ENCODE peak calls at places on chromosomes 6 and 20, in nine cellular contexts. S is heart left ventricle, E is body of pancreas, X is testis, Z is ovary, N is gastrocnemius medialis, B is Peyer's patch, J is right lobe of liver, G is tibial nerve. Q is an unnamed sample.

GRCh38 chr6:146913842-146914562 is 290.2 kb upstream of the STXBP5 start:
- DNase-seq in G (peak; percentile 36), B (no peak), S (peak; percentile 70), N (peak; percentile 12), X (peak; percentile 76), Z (peak; percentile 73), J (no peak), E (peak; percentile 36), Q (peak; percentile 57)

GRCh38 chr20:14986026-14986655 is 648.7 kb upstream of the FLRT3 start:
- DNase-seq in X (no peak), E (peak; percentile 86), Z (peak; percentile 49), G (no peak), B (no peak), N (no peak), S (no peak), J (peak; percentile 83), Q (peak; percentile 17)

GRCh38 chr20:59318803-59319202 is 18.4 kb downstream of the EDN3 start:
- DNase-seq in N (no peak), Z (no peak), J (no peak), S (no peak), X (no peak), B (no peak), E (no peak), G (no peak), Q (no peak)

GRCh38 chr6:25590986-25591385 is 61.0 kb upstream of the SCGN start:
- DNase-seq in B (no peak), E (no peak), Z (no peak), N (no peak), S (no peak), X (no peak), G (no peak), J (no peak), Q (no peak)

GRCh38 chr6:6820688-6821238 is 232.2 kb downstream of the LY86 start:
- DNase-seq in Z (no peak), B (no peak), S (no peak), G (no peak), X (no peak), J (no peak), E (peak; percentile 67), N (no peak), Q (no peak)

GRCh38 chr6:168095171-168095691 is 16.2 kb upstream of the FRMD1 start:
- DNase-seq in S (peak; percentile 33), J (no peak), E (no peak), B (no peak), G (no peak), X (no peak), Z (no peak), N (no peak), Q (no peak)

GRCh38 chr6:105779113-105779512 is 307.0 kb upstream of the PRDM1 start:
- DNase-seq in X (no peak), S (no peak), G (no peak), Z (no peak), B (no peak), E (no peak), N (no peak), J (no peak), Q (no peak)

GRCh38 chr6:134063966-134064445 is 11.6 kb upstream of the SLC2A12 start:
- DNase-seq in G (peak; percentile 78), X (peak; percentile 78), E (peak; percentile 65), S (no peak), J (peak; percentile 59), B (peak; percentile 37), N (peak; percentile 25), Z (peak; percentile 50), Q (peak; percentile 66)

GRCh38 chr6:42316390-42316970 is 98.8 kb upstream of the MRPS10 start:
- DNase-seq in N (no peak), G (peak; percentile 51), B (peak; percentile 34), J (no peak), E (no peak), X (no peak), Z (no peak), S (no peak), Q (no peak)

GRCh38 chr6:100177956-100178355 is 183.9 kb upstream of the MCHR2 start:
- DNase-seq in X (no peak), N (no peak), J (peak; percentile 70), S (no peak), B (no peak), E (no peak), G (no peak), Z (no peak), Q (no peak)

GRCh38 chr6:168412456-168412855 is 28.5 kb upstream of the SMOC2 start:
- DNase-seq in Z (no peak), S (no peak), X (no peak), B (no peak), E (no peak), N (no peak), J (no peak), G (no peak), Q (no peak)

GRCh38 chr20:50003253-50003656 is 20.5 kb downstream of the SNAI1 start:
- DNase-seq in Z (no peak), N (no peak), S (no peak), B (no peak), X (no peak), J (no peak), G (no peak), E (no peak), Q (no peak)

GRCh38 chr6:81770395-81770794 is 17.9 kb upstream of the TENT5A start:
- DNase-seq in E (no peak), J (no peak), X (no peak), Z (no peak), N (no peak), S (no peak), B (no peak), G (no peak), Q (no peak)

GRCh38 chr20:51810155-51811039 is 8.1 kb upstream of the SALL4 start:
- DNase-seq in E (no peak), B (no peak), G (no peak), X (no peak), J (no peak), Z (no peak), N (no peak), S (no peak), Q (no peak)

GRCh38 chr20:10447028-10447427 is 11.9 kb downstream of the SLX4IP start:
- DNase-seq in E (no peak), X (no peak), Z (no peak), B (peak; percentile 47), N (no peak), S (no peak), G (no peak), J (no peak), Q (no peak)

DNA sequence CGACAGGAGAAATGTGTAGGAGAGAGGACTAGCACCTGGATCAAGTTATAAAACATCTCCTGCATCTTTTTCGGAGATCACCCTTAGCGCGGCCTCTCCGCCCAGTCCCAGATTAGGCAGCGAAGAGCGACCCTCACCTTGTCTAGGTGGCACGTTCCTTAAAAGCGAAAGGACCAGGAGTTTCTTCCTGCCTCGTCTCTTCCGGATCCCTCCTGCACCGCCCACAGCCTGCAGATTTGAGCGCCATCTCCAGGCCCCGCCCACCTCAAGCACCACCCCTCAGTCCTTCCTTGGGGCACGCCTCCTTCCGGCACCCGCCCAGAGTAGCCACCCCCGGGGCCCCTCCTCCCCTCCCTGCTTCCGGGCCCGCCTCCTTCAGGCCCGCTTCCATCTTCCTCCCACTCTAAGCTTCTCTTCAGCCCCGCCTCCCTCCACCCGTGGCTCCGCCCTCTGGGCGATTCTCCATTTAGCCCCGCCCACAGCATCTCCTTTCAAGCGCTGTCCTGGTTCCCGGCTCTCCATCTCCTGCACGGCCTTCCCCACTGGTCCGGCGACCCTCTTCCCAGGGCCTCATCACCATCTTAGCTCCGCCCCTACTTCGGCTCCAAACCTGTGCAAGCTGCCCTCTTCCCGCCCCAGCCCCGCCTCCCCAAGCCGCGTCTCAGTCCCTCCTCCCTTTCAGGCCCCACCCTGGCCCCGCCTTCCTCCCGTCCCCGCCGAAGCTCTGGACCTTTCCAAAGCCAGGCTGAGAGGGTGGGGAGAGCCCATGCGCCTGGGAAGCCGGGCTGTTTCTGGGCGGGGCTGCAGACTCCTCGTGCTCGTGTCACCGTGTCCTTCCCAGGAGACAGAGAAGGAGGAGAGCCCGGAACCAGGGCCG is 550 bp upstream of the RALY start:
- DNase-seq in G (peak; percentile 99), Z (peak; percentile 100), J (peak; percentile 100), E (peak; percentile 100), N (peak; percentile 99), B (peak; percentile 99), X (peak; percentile 99), S (peak; percentile 99), Q (peak; percentile 100)
- TF ChIP-seq POLR2A in G (no peak), Z (peak; percentile 49), J (peak; percentile 86), E (peak; percentile 93), N (peak; percentile 61), B (peak; percentile 63), X (peak; percentile 70), S (peak; percentile 54), Q (peak; percentile 75)

DNA sequence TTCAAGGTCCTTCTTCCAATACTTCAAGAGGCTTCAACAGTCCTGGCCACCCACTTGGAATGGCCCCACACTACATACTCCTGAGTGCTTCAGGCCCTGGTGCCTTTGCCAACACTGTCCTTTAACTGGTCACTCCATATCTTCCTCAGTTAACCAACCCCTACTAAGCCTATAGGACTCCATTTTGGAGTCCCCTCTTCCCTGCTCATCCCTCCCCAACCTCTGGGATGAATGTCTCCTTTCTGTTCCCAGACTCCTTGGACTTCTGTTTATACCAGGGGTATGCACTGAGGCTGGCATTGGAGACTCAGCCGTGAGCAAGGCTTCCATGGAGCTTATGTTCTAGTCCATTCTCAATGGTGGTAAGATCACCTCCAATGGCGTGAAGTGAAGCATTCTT is 33.6 kb downstream of the COX4I2 start:
- DNase-seq in Z (no peak), B (no peak), G (no peak), S (no peak), X (no peak), E (no peak), J (no peak), N (no peak), Q (no peak)
- H3K4me1 ChIP-seq in Z (peaks cover 34% of the 10 kb centered on the region), B (peaks cover 65% of the 10 kb centered on the region), G (peaks cover 94% of the 10 kb centered on the region), S (peaks cover 99% of the 10 kb centered on the region), X (peaks cover 65% of the 10 kb centered on the region), E (peaks cover 90% of the 10 kb centered on the region), J (no peaks in the 10 kb centered on the region), N (peaks cover 98% of the 10 kb centered on the region), Q (peaks cover 4% of the 10 kb centered on the region)

DNA sequence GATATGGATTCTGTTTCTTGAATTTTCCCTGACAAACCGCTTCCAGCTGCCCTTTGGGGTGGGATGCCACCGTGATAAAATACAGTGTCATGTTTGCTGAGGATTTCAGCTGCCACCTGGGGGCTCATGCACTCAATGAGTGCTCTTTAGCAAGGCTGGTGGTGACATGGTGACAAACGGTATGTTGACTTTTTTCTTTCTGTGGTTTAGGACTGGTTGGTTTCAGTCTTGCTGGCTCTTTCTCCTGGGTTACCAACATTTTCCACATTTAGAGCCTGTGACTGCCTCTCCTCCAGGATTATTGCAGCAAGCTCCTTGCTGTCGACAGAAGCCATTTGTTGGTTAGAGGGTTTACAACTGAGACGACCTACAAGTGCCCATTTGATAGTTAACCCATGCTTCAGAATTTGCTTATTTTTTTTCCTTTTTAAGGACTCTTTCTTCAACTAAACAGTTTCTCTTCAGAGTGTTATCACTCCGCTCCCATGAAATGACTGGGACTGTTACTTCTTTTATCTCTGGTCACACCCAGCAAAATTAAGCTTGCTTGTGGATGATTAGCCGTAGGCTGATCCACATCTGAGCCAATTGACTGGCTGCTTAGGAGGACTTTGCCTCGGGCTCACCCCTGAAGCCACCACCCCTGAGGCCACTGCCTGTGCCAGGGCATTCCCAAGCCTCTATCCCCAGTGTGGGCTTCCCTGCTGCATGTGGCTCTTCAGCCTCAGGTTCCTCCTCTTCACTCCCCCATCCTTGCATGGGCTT is 48.4 kb upstream of the CDYL start:
- DNase-seq in S (no peak), G (no peak), J (no peak), X (peak; percentile 45), B (no peak), Z (no peak), N (no peak), E (no peak), Q (no peak)
- TF ChIP-seq POLR2A in S (no peak), G (no peak), J (no peak), X (no peak), B (no peak), Z (no peak), N (no peak), E (no peak), Q (no peak)

GRCh38 chr6:52374247-52374646 is 12.3 kb downstream of the PAQR8 start:
- DNase-seq in E (no peak), X (no peak), B (no peak), J (no peak), G (no peak), N (no peak), Z (no peak), S (no peak), Q (no peak)
- H3K4me1 ChIP-seq in E (no peaks in the 10 kb centered on the region), X (peaks cover 20% of the 10 kb centered on the region), B (peaks cover 40% of the 10 kb centered on the region), J (no peaks in the 10 kb centered on the region), G (peaks cover 41% of the 10 kb centered on the region), N (no peaks in the 10 kb centered on the region), Z (peaks cover 6% of the 10 kb centered on the region), S (peaks cover 4% of the 10 kb centered on the region), Q (no peaks in the 10 kb centered on the region)

Q was measured in uterus.